ENCODE peak calls at places on chromosome 3, in four cellular contexts. I is HepG2, K is endothelial cell of umbilical vein, Q is GM23338. F is an unnamed sample.

GRCh38 chr3:186107148-186108105 is 1.5 kb downstream of the ETV5 start:
- DNase-seq in K (peak), I (peak), Q (peak), F (peak)

GRCh38 chr3:118537454-118537853 is 497.2 kb downstream of the IGSF11 start:
- DNase-seq in K (no peak), I (no peak), Q (no peak), F (no peak)

GRCh38 chr3:17087509-17087908 is 202.8 kb downstream of the PLCL2 start:
- DNase-seq in I (no peak), K (no peak), Q (no peak), F (no peak)

GRCh38 chr3:100634493-100635272 is 25.3 kb downstream of the ADGRG7 start:
- DNase-seq in K (peak), I (peak), Q (peak), F (no peak)

GRCh38 chr3:32143849-32144757 is 37.7 kb downstream of the GPD1L start:
- DNase-seq in K (peak), Q (peak), I (peak), F (peak)

GRCh38 chr3:125679258-125679657 is 84.0 kb upstream of the OSBPL11 start:
- DNase-seq in Q (peak), I (peak), K (no peak), F (no peak)

GRCh38 chr3:96863129-96863740 is 48.8 kb downstream of the EPHA6 start:
- DNase-seq in I (peak), Q (peak), K (peak), F (peak)

GRCh38 chr3:129564981-129565644 is 22.1 kb downstream of the H1-8 start:
- DNase-seq in I (no peak), Q (no peak), K (no peak), F (no peak)

GRCh38 chr3:33113772-33114621 is at the start of gene CRTAP:
- DNase-seq in I (peak), K (peak), Q (peak), F (no peak)

GRCh38 chr3:15384510-15385237 is 42.7 kb downstream of the METTL6 start:
- DNase-seq in K (no peak), Q (no peak), I (no peak), F (no peak)

GRCh38 chr3:45646051-45646585 is 43.1 kb upstream of the SACM1L start:
- DNase-seq in K (peak), Q (no peak), I (peak), F (no peak)

GRCh38 chr3:157204431-157204830 is 44.5 kb upstream of the CCNL1 start:
- DNase-seq in I (no peak), K (peak), Q (peak), F (peak)

GRCh38 chr3:146384786-146385185 is 84.6 kb downstream of the PLSCR2 start:
- DNase-seq in I (no peak), K (no peak), Q (no peak), F (no peak)

GRCh38 chr3:177294221-177294620 is 96.9 kb upstream of the TBL1XR1 start:
- DNase-seq in Q (no peak), K (no peak), I (no peak), F (no peak)

GRCh38 chr3:52983336-52983807 is 62.5 kb downstream of the SFMBT1 start:
- DNase-seq in Q (no peak), K (no peak), I (no peak), F (no peak)

GRCh38 chr3:12175844-12176453 is 17.2 kb upstream of the TIMP4 start:
- DNase-seq in Q (peak), I (peak), K (peak), F (no peak)

GRCh38 chr3:166785851-166786250 is 594.2 kb downstream of the ZBBX start:
- DNase-seq in K (no peak), Q (no peak), I (no peak), F (no peak)

GRCh38 chr3:107236661-107237375 is 140.4 kb upstream of the CCDC54 start:
- DNase-seq in K (no peak), Q (no peak), I (no peak), F (no peak)

GRCh38 chr3:14633819-14634424 is 17.6 kb upstream of the CCDC174 start:
- DNase-seq in K (peak), Q (peak), I (peak), F (no peak)

GRCh38 chr3:186619787-186620212 is 6.9 kb downstream of the AHSG start:
- DNase-seq in Q (no peak), K (no peak), I (no peak), F (no peak)

GRCh38 chr3:78737988-78738387 is 1029.8 kb downstream of the ROBO1 start:
- DNase-seq in I (no peak), K (peak), Q (no peak), F (peak)

GRCh38 chr3:55571913-55572312 is 84.8 kb upstream of the WNT5A start:
- DNase-seq in Q (peak), I (peak), K (no peak), F (no peak)

GRCh38 chr3:138944136-138944658 is 2.7 kb downstream of the FOXL2 start:
- DNase-seq in I (no peak), K (no peak), Q (peak), F (no peak)

GRCh38 chr3:170423001-170423615 is 4.4 kb downstream of the CLDN11 start:
- DNase-seq in K (no peak), I (no peak), Q (no peak), F (no peak)

GRCh38 chr3:67540198-67540894 is 114.1 kb downstream of the SUCLG2 start:
- DNase-seq in K (no peak), I (peak), Q (peak), F (no peak)

GRCh38 chr3:23590424-23590823 is 215.3 kb upstream of the UBE2E1 start:
- DNase-seq in K (no peak), I (no peak), Q (no peak), F (no peak)

GRCh38 chr3:113242091-113242581 is 30.8 kb downstream of the BOC start:
- DNase-seq in Q (no peak), I (no peak), K (no peak), F (peak)

GRCh38 chr3:4233488-4233887 is 69.7 kb upstream of the SETMAR start:
- DNase-seq in I (no peak), K (no peak), Q (no peak), F (no peak)

GRCh38 chr3:143306419-143306818 is 186.8 kb downstream of the CHST2 start:
- DNase-seq in Q (no peak), K (peak), I (no peak), F (no peak)
- TF ChIP-seq POLR2AphosphoS5 in Q (no peak), K (peak), I (no peak), F (no peak)

DNA sequence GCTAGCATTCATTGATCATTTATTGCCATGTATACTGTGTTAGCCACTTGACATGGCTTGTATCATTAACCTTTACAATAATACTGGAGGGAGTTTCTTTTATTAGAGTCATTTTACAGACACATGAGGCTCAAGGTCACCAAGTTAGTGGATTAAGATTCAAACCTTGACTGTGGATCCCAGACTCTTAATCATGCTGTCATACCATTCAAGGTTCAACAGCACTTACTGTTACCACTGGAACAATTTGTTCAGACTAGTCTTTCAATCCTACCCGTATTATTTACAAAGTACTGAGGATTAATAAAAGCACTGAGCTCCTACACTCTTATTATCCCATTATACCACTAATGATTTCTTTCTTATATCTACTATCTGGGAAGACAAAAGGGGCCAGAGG is 1.2 kb downstream of the COX17 start:
- DNase-seq in K (no peak), I (no peak), Q (no peak), F (no peak)
- H3K27ac ChIP-seq in K (peak), I (no peak), Q (no peak), F (no peak)

GRCh38 chr3:10004960-10005564 is 18.4 kb upstream of the EMC3 start:
- DNase-seq in Q (no peak), K (no peak), I (peak), F (no peak)

GRCh38 chr3:10004506-10004905 is 17.9 kb upstream of the EMC3 start:
- DNase-seq in K (no peak), I (no peak), Q (no peak), F (no peak)

GRCh38 chr3:10007126-10007782 is 19.0 kb upstream of the FANCD2 start:
- DNase-seq in Q (no peak), K (no peak), I (no peak), F (no peak)

GRCh38 chr3:10006762-10007090 is 19.5 kb upstream of the FANCD2 start:
- DNase-seq in I (no peak), Q (no peak), K (no peak), F (no peak)

DNA sequence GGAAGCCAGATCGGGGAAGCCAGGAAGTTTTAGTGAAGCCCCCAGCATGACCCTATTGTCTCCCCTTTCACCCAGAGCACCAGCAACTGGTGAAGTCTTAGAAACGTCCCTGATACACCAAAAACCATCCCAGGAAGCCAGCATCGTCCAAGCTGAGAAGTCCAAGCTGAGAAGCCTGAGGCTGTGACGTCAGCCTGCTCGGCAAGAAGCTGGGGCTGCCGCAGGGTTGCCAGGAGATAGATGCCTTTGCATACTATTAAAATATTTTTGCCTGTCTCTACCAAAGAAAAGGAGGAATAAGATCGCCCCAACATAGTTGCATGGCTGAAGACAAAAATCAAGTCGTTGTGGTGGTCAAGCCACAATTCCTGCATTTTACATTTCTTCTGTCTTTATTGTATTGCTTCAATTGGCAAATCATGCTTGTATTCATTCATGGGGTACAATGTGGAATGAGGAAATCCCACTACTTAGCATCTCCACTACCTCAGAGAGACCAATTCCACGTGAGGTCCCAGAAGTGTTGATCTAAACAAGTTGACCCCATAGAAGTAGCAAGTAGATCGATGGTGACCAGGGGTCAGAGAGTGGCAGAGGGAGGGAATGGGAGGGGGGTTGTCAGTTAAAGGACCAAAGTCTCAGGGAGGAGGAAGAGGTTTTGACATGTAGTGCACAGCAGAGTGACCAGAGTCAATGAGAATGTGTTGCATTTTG is 19.6 kb upstream of the EMC3 start:
- DNase-seq in K (no peak), I (peak), Q (no peak), F (no peak)
- TF ChIP-seq POLR2AphosphoS5 in K (no peak), I (no peak), Q (no peak), F (peak)

GRCh38 chr3:30477149-30477921 is 129.1 kb upstream of the TGFBR2 start:
- DNase-seq in Q (no peak), I (no peak), K (peak), F (no peak)
- H3K27ac ChIP-seq in Q (no peak), I (no peak), K (peak), F (no peak)

GRCh38 chr3:147390589-147391569 is 15.5 kb downstream of the ZIC4 start:
- DNase-seq in I (no peak), Q (peak), K (no peak), F (no peak)

GRCh38 chr3:147393261-147393964 is 12.9 kb downstream of the ZIC4 start:
- DNase-seq in I (no peak), K (no peak), Q (peak), F (no peak)

GRCh38 chr3:147391726-147392082 is 14.6 kb downstream of the ZIC4 start:
- DNase-seq in I (no peak), K (no peak), Q (no peak), F (no peak)

GRCh38 chr3:147394168-147394941 is 12.0 kb downstream of the ZIC4 start:
- DNase-seq in I (no peak), Q (peak), K (no peak), F (no peak)

GRCh38 chr3:147392083-147392916 is 14.0 kb downstream of the ZIC4 start:
- DNase-seq in Q (peak), K (peak), I (no peak), F (no peak)
- TF ChIP-seq POLR2AphosphoS5 in Q (peak), K (no peak), I (no peak), F (no peak)

GRCh38 chr3:62032738-62033137 is 340.6 kb downstream of the FEZF2 start:
- DNase-seq in I (no peak), K (no peak), Q (no peak), F (no peak)

GRCh38 chr3:62039584-62039983 is 333.8 kb downstream of the FEZF2 start:
- DNase-seq in Q (no peak), K (no peak), I (no peak), F (no peak)

GRCh38 chr3:62041681-62042080 is 331.7 kb downstream of the FEZF2 start:
- DNase-seq in I (no peak), K (no peak), Q (no peak), F (no peak)

GRCh38 chr3:62035664-62036063 is 337.7 kb downstream of the FEZF2 start:
- DNase-seq in I (no peak), Q (no peak), K (no peak), F (no peak)

DNA sequence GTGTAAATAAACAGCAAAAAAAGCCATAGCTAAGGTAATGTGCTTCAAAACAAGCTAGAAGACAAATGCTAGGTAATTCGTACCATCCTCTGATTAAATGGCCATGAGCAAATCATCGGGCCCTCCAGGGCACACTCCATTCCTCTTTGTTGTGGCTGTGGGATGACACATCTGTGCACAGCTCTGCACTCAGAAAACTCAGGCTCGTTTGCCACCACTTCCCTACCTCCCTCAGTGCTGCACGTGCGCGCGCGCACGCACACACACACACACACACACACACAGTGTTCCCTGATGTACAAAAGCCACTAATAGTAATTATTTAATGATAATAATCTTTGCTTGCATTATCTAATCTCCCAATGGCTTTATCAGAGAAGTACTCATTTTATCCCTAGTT is 336.6 kb downstream of the FEZF2 start:
- DNase-seq in Q (no peak), I (no peak), K (no peak), F (no peak)
- H3K27ac ChIP-seq in Q (no peak), I (no peak), K (no peak), F (no peak)

GRCh38 chr3:169268286-169268776 is 395.2 kb downstream of the MECOM start:
- DNase-seq in K (peak), I (no peak), Q (no peak), F (no peak)
- TF ChIP-seq POLR2AphosphoS5 in K (no peak), I (no peak), Q (no peak), F (no peak)

GRCh38 chr3:127889976-127890650 is 24.9 kb upstream of the KBTBD12 start:
- DNase-seq in Q (peak), K (no peak), I (no peak), F (no peak)
- H3K27ac ChIP-seq in Q (no peak), K (no peak), I (no peak), F (no peak)

GRCh38 chr3:97970131-97970530 is 2.1 kb downstream of the RIOX2 start:
- DNase-seq in Q (no peak), I (no peak), K (no peak), F (no peak)
- TF ChIP-seq POLR2AphosphoS5 in Q (no peak), I (no peak), K (no peak), F (no peak)